ENCODE peak calls at places on chromosomes 5 and 9, in four cellular contexts. Z is epithelial cell of esophagus, Q is WTC11, G is breast epithelium. Y is an unnamed sample.

GRCh38 chr5:146365618-146366017 is 27.0 kb downstream of the POU4F3 start:
- DNase-seq in Z (no peak), G (no peak), Q (no peak), Y (peak)

GRCh38 chr9:73609381-73609780 is 457.7 kb downstream of the ANXA1 start:
- DNase-seq in Q (no peak), G (no peak), Z (no peak), Y (no peak)

GRCh38 chr9:71909887-71910601 is 949 bp downstream of the ABHD17B start:
- DNase-seq in Z (peak), Q (peak), G (peak), Y (peak)

GRCh38 chr5:78624011-78624541 is 24.5 kb downstream of the LHFPL2 start:
- DNase-seq in Q (no peak), G (no peak), Z (no peak), Y (no peak)

GRCh38 chr5:15383469-15383868 is 116.5 kb upstream of the FBXL7 start:
- DNase-seq in G (no peak), Z (peak), Q (no peak), Y (peak)

GRCh38 chr5:170293273-170293672 is 4.3 kb downstream of the LCP2 start:
- DNase-seq in G (no peak), Z (no peak), Q (no peak), Y (no peak)

GRCh38 chr9:134571326-134571871 is 70.2 kb upstream of the COL5A1 start:
- DNase-seq in G (no peak), Z (no peak), Q (no peak), Y (no peak)

GRCh38 chr5:126234563-126235195 is 188.5 kb upstream of the GRAMD2B start:
- DNase-seq in Q (peak), G (no peak), Z (peak), Y (peak)

GRCh38 chr5:134648425-134649162 is at the start of gene SEC24A:
- DNase-seq in Z (peak), Q (peak), G (peak), Y (peak)

GRCh38 chr9:71549023-71549422 is 219.3 kb downstream of the CEMIP2 start:
- DNase-seq in G (no peak), Z (no peak), Q (no peak), Y (no peak)

GRCh38 chr9:127497656-127498290 is 46.5 kb downstream of the LRSAM1 start:
- DNase-seq in G (no peak), Z (no peak), Q (no peak), Y (no peak)

GRCh38 chr9:3413984-3414383 is 111.8 kb downstream of the RFX3 start:
- DNase-seq in G (no peak), Q (no peak), Z (no peak), Y (no peak)

GRCh38 chr5:142636093-142636492 is 49.8 kb downstream of the FGF1 start:
- DNase-seq in G (no peak), Z (no peak), Q (no peak), Y (no peak)

GRCh38 chr9:129489838-129490582 is 130.9 kb downstream of the C9orf50 start:
- DNase-seq in G (no peak), Q (no peak), Z (no peak), Y (no peak)

GRCh38 chr5:80623911-80624457 is 30.5 kb upstream of the MSH3 start:
- DNase-seq in Z (no peak), G (no peak), Q (no peak), Y (peak)

GRCh38 chr5:74334034-74334433 is 306.5 kb downstream of the ENC1 start:
- DNase-seq in Q (no peak), G (no peak), Z (no peak), Y (no peak)

GRCh38 chr9:81382281-81382680 is 307.1 kb downstream of the TLE1 start:
- DNase-seq in Z (no peak), Q (no peak), G (no peak), Y (no peak)

GRCh38 chr9:36136277-36136893 is at the start of gene GLIPR2:
- DNase-seq in G (no peak), Z (peak), Q (peak), Y (peak)

GRCh38 chr5:132500931-132501628 is 10.5 kb upstream of the IRF1 start:
- DNase-seq in Q (peak), G (no peak), Z (peak), Y (peak)

GRCh38 chr5:170632985-170633234 is 129.1 kb downstream of the KCNIP1 start:
- DNase-seq in Q (peak), G (no peak), Z (peak), Y (peak)

GRCh38 chr9:132207839-132208615 is 46.2 kb downstream of the NTNG2 start:
- DNase-seq in Q (peak), Z (no peak), G (no peak), Y (no peak)

DNA sequence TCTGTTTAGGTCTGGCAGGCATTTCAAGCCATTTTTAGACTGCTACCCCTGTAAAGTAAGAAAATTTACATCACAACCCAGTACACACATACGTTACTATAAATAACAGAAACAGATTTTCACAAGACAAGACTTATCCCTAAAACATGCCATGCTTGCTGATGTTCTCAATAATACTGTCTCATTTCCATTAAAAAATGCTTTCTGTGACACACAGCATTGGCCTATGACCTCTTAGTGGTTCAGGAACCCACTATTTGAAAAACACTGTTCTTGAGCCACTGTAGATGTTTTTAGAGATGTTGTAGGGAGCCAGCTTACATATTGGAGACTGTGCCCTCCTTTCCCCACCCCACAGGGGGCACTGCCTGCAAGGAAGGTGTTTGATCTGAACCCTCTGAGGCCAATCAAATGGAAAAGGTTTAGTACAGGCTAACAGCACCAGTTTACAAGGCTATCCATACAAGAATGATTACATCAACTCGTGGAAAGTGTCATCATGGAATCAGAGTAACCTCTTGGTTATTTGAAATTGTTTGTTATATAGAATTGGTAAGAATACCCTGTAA is 30.8 kb downstream of the ZSWIM6 start:
- DNase-seq in Q (peak), Z (no peak), G (no peak), Y (peak)
- TF ChIP-seq CTCF in Q (no peak), Z (peak), G (no peak), Y (peak)

DNA sequence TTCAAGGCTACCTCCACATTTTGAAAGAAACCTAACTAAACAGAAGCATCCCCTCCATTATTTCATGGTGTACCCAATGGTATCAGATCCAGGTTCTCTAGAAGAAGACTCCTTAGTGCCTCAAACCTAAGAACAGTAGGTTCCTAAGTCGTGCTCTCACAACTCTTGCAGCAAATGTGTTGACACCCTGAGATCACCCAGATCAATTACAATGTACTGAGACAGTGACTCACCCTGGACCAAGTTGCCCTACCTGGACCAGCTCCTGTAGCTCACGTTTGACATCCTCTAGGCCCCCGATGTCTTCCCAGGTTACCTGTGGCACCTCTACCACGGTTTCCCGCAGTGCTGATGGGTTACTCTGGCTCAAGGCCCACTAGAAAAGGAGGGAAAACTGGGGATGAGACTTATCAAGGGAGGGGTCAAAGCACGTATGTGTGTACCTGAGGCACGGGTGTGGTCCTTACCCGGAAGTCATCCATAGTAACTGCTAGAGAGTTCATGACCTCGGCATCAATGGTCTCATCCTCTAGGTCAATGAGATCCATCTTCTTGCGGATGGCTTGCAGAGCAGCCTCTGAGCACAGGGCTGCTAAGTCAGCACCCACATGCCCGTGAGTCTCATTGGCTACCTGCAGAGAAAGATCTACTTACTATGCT is 11.7 kb downstream of the VCP start:
- DNase-seq in G (no peak), Q (no peak), Z (no peak), Y (no peak)
- TF ChIP-seq CTCF in G (no peak), Q (no peak), Z (no peak), Y (no peak)

GRCh38 chr5:150656191-150657132 is 4.6 kb upstream of the MYOZ3 start:
- DNase-seq in G (peak), Z (peak), Q (peak), Y (peak)
- TF ChIP-seq CTCF in G (peak), Z (peak), Q (peak), Y (peak)

GRCh38 chr5:68055686-68056085 is 159.9 kb upstream of the PIK3R1 start:
- DNase-seq in Z (no peak), Q (no peak), G (no peak), Y (no peak)
- TF ChIP-seq CTCF in Z (peak), Q (no peak), G (no peak), Y (peak)

GRCh38 chr5:172058088-172058487 is 51.6 kb upstream of the FBXW11 start:
- DNase-seq in Z (no peak), G (no peak), Q (no peak), Y (no peak)

GRCh38 chr5:172055421-172055820 is 49.0 kb upstream of the FBXW11 start:
- DNase-seq in G (no peak), Z (no peak), Q (no peak), Y (no peak)

GRCh38 chr5:172064358-172064757 is 57.9 kb upstream of the FBXW11 start:
- DNase-seq in Q (no peak), Z (no peak), G (no peak), Y (no peak)

GRCh38 chr5:172055996-172056395 is 49.6 kb upstream of the FBXW11 start:
- DNase-seq in Q (no peak), Z (no peak), G (no peak), Y (no peak)

GRCh38 chr5:172059661-172060100 is 53.2 kb upstream of the FBXW11 start:
- DNase-seq in G (no peak), Z (peak), Q (no peak), Y (peak)
- TF ChIP-seq CTCF in G (no peak), Z (peak), Q (peak), Y (peak)

GRCh38 chr5:9339206-9339818 is 206.6 kb downstream of the SEMA5A start:
- DNase-seq in Z (no peak), G (no peak), Q (peak), Y (peak)
- TF ChIP-seq CTCF in Z (peak), G (no peak), Q (peak), Y (peak)

DNA sequence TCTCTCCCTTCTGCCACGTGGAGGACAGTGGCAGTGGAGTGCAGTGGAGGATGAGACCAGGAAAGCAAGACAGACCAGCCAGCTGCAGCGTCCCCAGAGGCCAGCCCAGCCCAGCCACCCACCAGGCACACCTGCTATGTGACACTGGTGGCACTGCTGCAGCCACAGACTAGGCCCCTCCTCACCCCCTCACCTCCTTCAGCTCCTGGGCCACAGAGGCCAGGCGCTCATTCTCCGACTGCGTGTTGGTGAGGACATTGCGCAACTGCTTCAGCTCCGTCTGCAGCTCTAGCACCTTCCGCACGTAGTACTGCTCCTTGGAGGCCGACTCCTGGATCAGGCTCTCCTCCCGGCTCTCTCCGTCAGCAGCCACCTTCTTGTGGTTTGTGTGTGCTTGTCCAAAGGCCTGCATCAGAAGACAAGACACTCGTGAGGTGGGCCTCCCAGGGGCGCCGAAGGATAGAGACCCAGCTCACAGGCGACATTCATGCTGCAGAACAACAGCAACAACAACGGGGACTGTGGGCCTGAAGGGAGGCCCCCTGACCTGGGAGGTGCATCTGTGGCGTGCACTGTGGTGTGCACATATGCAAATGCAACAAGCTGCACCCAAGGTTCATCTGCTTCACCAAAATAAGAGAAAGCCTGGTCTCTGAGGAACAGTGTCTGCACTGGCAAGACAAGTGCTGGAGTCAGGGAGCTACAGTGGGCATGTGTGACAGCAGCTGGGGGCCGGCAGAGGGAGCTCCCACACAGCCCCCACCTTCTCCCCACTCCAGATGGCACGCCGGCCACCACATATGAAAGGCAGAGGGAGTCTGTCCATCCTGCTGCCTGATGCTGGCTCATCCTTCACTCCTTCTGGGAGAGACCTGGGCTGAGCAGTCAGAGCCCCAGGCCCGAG is 35.5 kb downstream of the BICD2 start:
- DNase-seq in G (peak), Z (no peak), Q (no peak), Y (peak)
- TF ChIP-seq CTCF in G (no peak), Z (peak), Q (no peak), Y (peak)